ENCODE peak calls at places on chromosomes 2 and 18, in eight cellular contexts. E is left colon, R is left lobe of liver, V is NCI-H1092, I is EL, D is GM13976, P is nucleus accumbens, L is EH. T is an unnamed sample.
A peak's percentile ranks its signal among the peaks of the same experiment; 100 is the strongest.

GRCh38 chr2:105641389-105641811 is 103.3 kb upstream of the NCK2 start:
- DNase-seq in E (no peak), R (no peak), V (no peak), I (no peak), D (no peak), P (peak; percentile 91), L (no peak), T (no peak)

GRCh38 chr2:241173557-241173956 is 14.9 kb upstream of the ANO7 start:
- DNase-seq in E (no peak), R (no peak), V (no peak), I (no peak), D (no peak), P (no peak), L (no peak), T (no peak)

GRCh38 chr2:231387904-231388724 is 7.4 kb upstream of the B3GNT7 start:
- DNase-seq in E (no peak), R (no peak), V (no peak), I (peak; percentile 77), D (no peak), P (peak; percentile 96), L (peak; percentile 70), T (no peak)

GRCh38 chr2:109356251-109357035 is 227.4 kb downstream of the SH3RF3 start:
- DNase-seq in E (no peak), R (peak; percentile 12), V (no peak), I (no peak), D (no peak), P (no peak), L (no peak), T (no peak)

GRCh38 chr2:82740527-82740926 is 1718.6 kb downstream of the SUCLG1 start:
- DNase-seq in E (no peak), R (no peak), V (no peak), I (no peak), D (no peak), P (no peak), L (no peak), T (no peak)

GRCh38 chr2:68292108-68292710 is 27.5 kb downstream of the CNRIP1 start:
- DNase-seq in E (no peak), R (no peak), V (peak; percentile 3), I (no peak), D (peak; percentile 42), P (peak; percentile 8), L (peak; percentile 37), T (no peak)

GRCh38 chr2:121625953-121626352 is 23.3 kb downstream of the CLASP1 start:
- DNase-seq in E (no peak), R (no peak), V (no peak), I (no peak), D (no peak), P (no peak), L (no peak), T (no peak)

GRCh38 chr18:74869904-74870863 is 272.5 kb downstream of the ZNF407 start:
- DNase-seq in E (no peak), R (no peak), V (no peak), I (peak; percentile 4), D (peak; percentile 37), P (no peak), L (peak; percentile 22), T (no peak)

GRCh38 chr2:58891828-58892366 is 650.8 kb upstream of the FANCL start:
- DNase-seq in E (no peak), R (no peak), V (no peak), I (no peak), D (no peak), P (no peak), L (no peak), T (no peak)

GRCh38 chr2:54456526-54457325 is 599 bp downstream of the SPTBN1 start:
- DNase-seq in E (no peak), R (no peak), V (no peak), I (peak; percentile 55), D (peak; percentile 68), P (peak; percentile 75), L (peak; percentile 46), T (peak; percentile 14)

T was measured in NCI-H226.